ENCODE peak calls at places on chromosomes 12 and 14, in eight cellular contexts. P, W, O, F, K, U, B and R are unnamed samples.

GRCh38 chr12:57726884-57727757 is 11.4 kb downstream of the AGAP2 start:
- DNase-seq in K (peak), B (no peak), P (no peak), U (peak), O (peak), W (no peak), F (no peak), R (no peak)

GRCh38 chr12:70645494-70646317 is 8.5 kb upstream of the PTPRB start:
- DNase-seq in P (no peak), O (peak), B (no peak), F (peak), W (peak), U (no peak), K (peak), R (no peak)

GRCh38 chr14:93207468-93208308 is 632 bp downstream of the UBR7 start:
- DNase-seq in P (peak), B (peak), F (peak), W (peak), O (peak), U (no peak), K (no peak), R (no peak)

GRCh38 chr12:53994691-53995310 is 5.2 kb upstream of the HOXC9 start:
- DNase-seq in F (no peak), O (no peak), P (no peak), U (no peak), B (no peak), W (no peak), K (no peak), R (no peak)

GRCh38 chr14:32450919-32451675 is 122.0 kb downstream of the AKAP6 start:
- DNase-seq in U (no peak), F (no peak), P (no peak), B (no peak), W (no peak), O (no peak), K (no peak), R (no peak)

GRCh38 chr14:79157369-79157768 is 987.2 kb downstream of the NRXN3 start:
- DNase-seq in F (no peak), O (no peak), K (no peak), B (no peak), P (no peak), W (no peak), U (no peak), R (no peak)

GRCh38 chr12:113512568-113512967 is 40.9 kb upstream of the LHX5 start:
- DNase-seq in P (no peak), O (no peak), B (no peak), F (no peak), W (no peak), K (no peak), U (no peak), R (no peak)

GRCh38 chr12:120167529-120168095 is 26.9 kb downstream of the GCN1 start:
- DNase-seq in W (no peak), U (no peak), B (no peak), P (no peak), K (no peak), F (peak), O (no peak), R (peak)

GRCh38 chr12:100234591-100235304 is 32.1 kb downstream of the DEPDC4 start:
- DNase-seq in U (no peak), O (peak), B (no peak), K (no peak), W (peak), F (peak), P (no peak), R (peak)

GRCh38 chr12:62331306-62331705 is 71.1 kb downstream of the USP15 start:
- DNase-seq in B (no peak), O (no peak), W (no peak), U (no peak), K (no peak), F (no peak), P (no peak), R (peak)

GRCh38 chr12:19597304-19598066 is 158.2 kb downstream of the AEBP2 start:
- DNase-seq in U (no peak), W (no peak), F (no peak), O (no peak), K (no peak), P (no peak), B (no peak), R (no peak)

GRCh38 chr14:74737753-74738325 is 24.9 kb downstream of the FCF1 start:
- DNase-seq in U (no peak), B (no peak), F (peak), O (no peak), P (no peak), W (peak), K (no peak), R (no peak)

GRCh38 chr12:52907092-52907810 is 2.4 kb upstream of the KRT8 start:
- DNase-seq in W (no peak), F (no peak), B (no peak), O (peak), U (peak), K (peak), P (peak), R (no peak)

GRCh38 chr14:93941293-93941910 is 14.3 kb downstream of the FAM181A start:
- DNase-seq in F (peak), W (peak), P (no peak), B (no peak), U (no peak), K (no peak), O (peak), R (no peak)

GRCh38 chr12:3187846-3188755 is 110.9 kb downstream of the TSPAN9 start:
- DNase-seq in F (no peak), K (no peak), U (no peak), B (no peak), O (no peak), W (no peak), P (no peak), R (no peak)

GRCh38 chr14:42045393-42045792 is 438.7 kb downstream of the LRFN5 start:
- DNase-seq in U (no peak), B (no peak), P (no peak), K (no peak), O (no peak), W (peak), F (no peak), R (no peak)

GRCh38 chr14:98913967-98914620 is 357.9 kb downstream of the BCL11B start:
- DNase-seq in W (no peak), F (no peak), P (no peak), B (no peak), O (no peak), U (no peak), K (no peak), R (no peak)

GRCh38 chr14:63078606-63079005 is 33.3 kb upstream of the KCNH5 start:
- DNase-seq in W (no peak), B (no peak), K (no peak), O (no peak), P (no peak), U (no peak), F (peak), R (no peak)

GRCh38 chr14:30906752-30907658 is 32.6 kb downstream of the COCH start:
- DNase-seq in U (no peak), P (no peak), B (no peak), K (no peak), F (no peak), O (peak), W (peak), R (peak)

GRCh38 chr12:91565246-91565645 is 382.6 kb upstream of the DCN start:
- DNase-seq in U (no peak), K (no peak), P (no peak), W (no peak), F (peak), O (no peak), B (no peak), R (no peak)

GRCh38 chr14:54651018-54651351 is 84.1 kb downstream of the SAMD4A start:
- DNase-seq in F (no peak), B (no peak), O (peak), P (no peak), K (no peak), U (no peak), W (no peak), R (no peak)

GRCh38 chr14:26389646-26390508 is 208.0 kb downstream of the NOVA1 start:
- DNase-seq in F (peak), B (no peak), U (no peak), O (no peak), P (peak), K (no peak), W (peak), R (no peak)

GRCh38 chr14:28571636-28572035 is 195.0 kb upstream of the FOXG1 start:
- DNase-seq in F (no peak), B (no peak), P (no peak), W (no peak), U (no peak), K (no peak), O (no peak), R (no peak)

GRCh38 chr14:94485944-94486841 is 10.2 kb upstream of the SERPINA9 start:
- DNase-seq in U (peak), P (peak), W (peak), B (no peak), K (peak), O (peak), F (peak), R (peak)

GRCh38 chr12:119229837-119230236 is 51.1 kb downstream of the HSPB8 start:
- DNase-seq in B (no peak), O (peak), P (no peak), W (peak), F (peak), U (no peak), K (no peak), R (no peak)

GRCh38 chr12:96194901-96195844 is 998 bp downstream of the ELK3 start:
- DNase-seq in B (peak), F (peak), U (peak), K (peak), O (peak), P (peak), W (peak), R (peak)

GRCh38 chr12:79685068-79685467 is 5.7 kb downstream of the PAWR start:
- DNase-seq in W (peak), K (no peak), F (peak), P (no peak), U (no peak), O (peak), B (no peak), R (no peak)

GRCh38 chr14:68181395-68182326 is 362.1 kb downstream of the RAD51B start:
- DNase-seq in U (no peak), B (no peak), P (no peak), O (no peak), W (peak), F (peak), K (no peak), R (no peak)

DNA sequence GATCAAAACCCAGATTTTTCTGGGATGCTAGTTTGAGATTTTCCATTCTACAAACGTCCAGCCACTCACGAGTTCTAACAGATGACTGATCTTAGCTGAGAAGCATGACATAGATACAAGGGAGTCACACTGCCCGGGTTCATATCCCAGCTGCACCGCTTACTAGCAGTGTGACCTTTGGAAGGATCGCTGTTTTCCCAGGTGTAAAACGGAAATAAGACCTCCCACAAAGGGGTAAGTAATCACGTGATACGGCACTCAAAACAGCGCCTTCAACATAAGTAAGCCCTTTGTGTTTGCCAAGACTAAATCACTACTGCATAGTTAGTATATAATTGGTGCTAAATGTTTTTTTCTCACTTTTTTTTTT is 624 bp upstream of the PWP1 start:
- DNase-seq in W (peak), P (no peak), B (no peak), F (peak), O (peak), K (peak), U (no peak), R (no peak)
- H3K4me3 ChIP-seq in W (peak), P (peak), B (peak), F (peak), O (no peak), K (peak), U (no peak), R (peak)

GRCh38 chr14:103057028-103057371 is 349 bp downstream of the CDC42BPB start:
- DNase-seq in O (peak), B (no peak), P (peak), F (peak), U (no peak), K (no peak), W (no peak), R (no peak)
- H3K4me3 ChIP-seq in O (peak), B (no peak), P (peak), F (peak), U (peak), K (peak), W (peak), R (peak)

DNA sequence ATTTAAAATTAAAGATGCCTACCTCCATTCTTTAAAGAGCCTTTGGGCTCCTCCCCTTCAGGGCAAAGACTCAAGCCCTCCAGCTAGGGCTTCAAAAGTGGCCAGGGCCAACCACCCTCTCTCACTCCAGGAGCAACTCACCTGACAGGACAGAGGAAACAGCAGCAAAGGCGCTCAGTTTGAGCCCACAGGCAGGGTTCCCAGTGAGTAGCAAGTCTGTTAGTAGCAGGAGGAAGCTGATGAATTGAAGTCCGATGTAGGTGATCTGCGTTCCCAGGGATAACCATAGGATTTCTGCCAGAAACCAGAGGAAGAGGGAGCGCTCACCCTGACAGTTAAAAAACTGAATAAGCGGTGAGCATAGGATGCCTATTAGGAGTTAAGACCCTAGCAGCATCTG is 15.7 kb downstream of the GSG1 start:
- DNase-seq in K (no peak), U (no peak), P (no peak), B (no peak), W (no peak), F (no peak), O (no peak), R (no peak)
- H3K4me3 ChIP-seq in K (no peak), U (no peak), P (no peak), B (no peak), W (no peak), F (no peak), O (no peak), R (no peak)

DNA sequence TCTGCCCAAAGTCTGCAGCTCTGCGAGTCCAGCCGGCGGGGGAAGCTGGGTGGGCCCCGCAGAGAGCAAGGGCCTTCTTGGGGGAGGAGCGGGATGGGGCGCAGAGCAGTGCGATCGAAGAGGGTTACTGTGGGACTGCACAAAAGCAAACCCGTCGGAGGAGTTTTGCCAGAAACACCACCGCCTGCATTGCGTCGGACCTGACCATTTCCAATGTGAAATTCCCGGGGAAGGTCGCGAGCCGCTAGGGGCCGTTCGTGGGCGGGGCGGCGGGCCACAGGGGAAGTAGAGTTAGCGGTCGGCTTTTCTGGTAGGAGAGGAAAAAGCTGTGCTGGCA is 340 bp upstream of the KCNA1 start:
- DNase-seq in B (no peak), F (no peak), K (no peak), P (no peak), O (no peak), W (no peak), U (no peak), R (no peak)
- H3K4me3 ChIP-seq in B (no peak), F (no peak), K (no peak), P (peak), O (no peak), W (no peak), U (no peak), R (peak)

GRCh38 chr12:111150476-111150875 is 218.4 kb downstream of the PHETA1 start:
- DNase-seq in O (no peak), P (no peak), B (no peak), F (no peak), K (no peak), W (no peak), U (no peak), R (no peak)

GRCh38 chr12:111150894-111151293 is 218.0 kb downstream of the PHETA1 start:
- DNase-seq in F (no peak), U (no peak), B (no peak), P (no peak), W (no peak), K (no peak), O (no peak), R (no peak)

GRCh38 chr12:111149299-111149698 is 219.6 kb downstream of the PHETA1 start:
- DNase-seq in P (no peak), K (no peak), O (no peak), U (no peak), F (no peak), B (no peak), W (no peak), R (no peak)

GRCh38 chr12:111151441-111151840 is 217.5 kb downstream of the PHETA1 start:
- DNase-seq in W (no peak), U (no peak), B (no peak), F (no peak), K (no peak), O (no peak), P (no peak), R (no peak)

DNA sequence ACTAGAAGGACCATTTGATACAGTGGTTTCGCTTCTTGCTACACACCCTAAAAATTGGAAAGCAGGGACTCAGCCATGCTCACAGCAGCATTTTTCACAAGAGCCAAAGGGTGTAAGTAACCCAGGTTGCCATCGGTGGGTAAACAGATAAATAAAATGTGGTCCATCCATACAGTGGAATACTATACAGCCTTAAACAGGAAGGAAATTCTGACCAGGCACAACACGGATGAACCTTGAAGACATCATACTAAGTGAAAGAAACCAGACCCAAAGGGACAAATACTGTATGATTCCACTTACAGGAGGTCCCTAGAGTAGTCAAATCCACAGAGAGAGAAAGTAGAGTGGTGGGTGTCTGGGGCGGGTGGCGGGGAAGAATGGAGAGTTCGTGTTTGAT is 220.9 kb downstream of the PHETA1 start:
- DNase-seq in B (no peak), F (no peak), O (no peak), U (no peak), K (no peak), W (no peak), P (no peak), R (no peak)
- H3K4me3 ChIP-seq in B (no peak), F (no peak), O (no peak), U (no peak), K (no peak), W (no peak), P (no peak), R (no peak)

GRCh38 chr12:125983094-125983783 is 918.0 kb downstream of the AACS start:
- DNase-seq in P (peak), B (no peak), U (peak), K (peak), W (no peak), O (peak), F (no peak), R (no peak)
- H3K4me3 ChIP-seq in P (peak), B (no peak), U (no peak), K (peak), W (no peak), O (peak), F (no peak), R (no peak)

GRCh38 chr14:35940291-35940690 is 114.2 kb downstream of the BRMS1L start:
- DNase-seq in F (no peak), O (no peak), P (no peak), K (no peak), U (no peak), B (no peak), W (no peak), R (peak)
- H3K4me3 ChIP-seq in F (peak), O (no peak), P (no peak), K (no peak), U (no peak), B (no peak), W (peak), R (no peak)

DNA sequence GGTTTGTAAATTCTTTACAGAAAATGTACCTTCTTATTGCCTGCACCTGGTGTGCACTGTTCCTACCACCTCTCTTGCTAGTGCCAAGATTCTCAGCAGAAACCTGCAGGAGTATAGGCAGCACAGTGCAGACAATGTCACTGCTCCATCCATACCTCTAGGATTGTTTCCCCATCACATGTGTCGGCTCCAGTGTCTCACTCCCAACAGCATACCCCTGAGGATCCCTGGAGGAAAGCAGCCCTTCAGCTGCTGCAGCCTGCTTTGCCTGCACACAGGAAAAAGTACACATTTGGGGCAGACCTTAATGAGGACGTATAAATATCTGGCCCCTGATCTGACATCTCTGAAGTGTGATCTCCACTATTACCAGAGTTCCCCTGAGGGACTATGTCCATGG is 235.5 kb downstream of the MDGA2 start:
- DNase-seq in K (no peak), O (no peak), U (no peak), B (no peak), F (no peak), W (no peak), P (no peak), R (no peak)
- H3K4me3 ChIP-seq in K (no peak), O (no peak), U (no peak), B (no peak), F (no peak), W (no peak), P (no peak), R (no peak)

GRCh38 chr14:77376380-77376770 is 519 bp downstream of the TMED8 start:
- DNase-seq in U (peak), K (peak), O (no peak), W (no peak), B (no peak), P (peak), F (peak), R (no peak)

GRCh38 chr14:77377502-77377844 is 294 bp downstream of the SAMD15 start:
- DNase-seq in W (no peak), P (no peak), O (no peak), B (no peak), K (no peak), F (no peak), U (no peak), R (no peak)

GRCh38 chr14:77375973-77376372 is 921 bp downstream of the TMED8 start:
- DNase-seq in W (no peak), P (no peak), B (no peak), O (no peak), U (no peak), F (no peak), K (no peak), R (no peak)

GRCh38 chr14:77376771-77377501 is at the start of the genes SAMD15 and TMED8:
- DNase-seq in B (peak), K (peak), U (peak), W (peak), P (peak), F (peak), O (peak), R (peak)

GRCh38 chr14:77375164-77375950 is 1.5 kb downstream of the TMED8 start:
- DNase-seq in O (no peak), U (no peak), K (no peak), P (no peak), B (no peak), F (no peak), W (no peak), R (peak)
- H3K4me3 ChIP-seq in O (no peak), U (no peak), K (no peak), P (no peak), B (no peak), F (peak), W (no peak), R (peak)